ENCODE peak calls at places on chromosomes 11 and 22, in five cellular contexts. W is HCT116, Z is HepG2, H is K562, U is GM12878. F is an unnamed sample.

GRCh38 chr22:44664149-44664548 is 37.9 kb upstream of the PRR5 start:
- DNase-seq in H (no peak), Z (no peak), U (no peak), W (no peak), F (no peak)

GRCh38 chr11:27205779-27206549 is 157.1 kb downstream of the CCDC34 start:
- DNase-seq in W (no peak), U (no peak), Z (no peak), H (no peak), F (no peak)

GRCh38 chr11:115423728-115424459 is 80.3 kb downstream of the CADM1 start:
- DNase-seq in W (no peak), Z (no peak), U (no peak), H (no peak), F (peak)

GRCh38 chr11:73478737-73479347 is 102.6 kb downstream of the RELT start:
- DNase-seq in U (no peak), W (peak), H (peak), Z (peak), F (peak)

GRCh38 chr22:30863161-30863833 is 105.3 kb downstream of the MORC2 start:
- DNase-seq in U (no peak), W (no peak), Z (peak), H (peak), F (peak)

GRCh38 chr22:44970291-44970690 is 39.5 kb downstream of the PHF21B start:
- DNase-seq in H (no peak), Z (no peak), W (no peak), U (no peak), F (no peak)

GRCh38 chr22:48188211-48188845 is 1425.9 kb downstream of the TBC1D22A start:
- DNase-seq in W (no peak), H (peak), Z (no peak), U (no peak), F (no peak)

GRCh38 chr11:60756307-60757032 is at the start of gene MS4A15:
- DNase-seq in H (peak), Z (peak), W (peak), U (no peak), F (peak)

GRCh38 chr11:7927635-7928034 is 3.4 kb downstream of the OR10A6 start:
- DNase-seq in Z (no peak), W (no peak), U (no peak), H (no peak), F (no peak)

GRCh38 chr22:19631899-19632670 is 82.2 kb upstream of the SEPTIN5 start:
- DNase-seq in H (peak), Z (peak), W (peak), U (no peak), F (peak)

GRCh38 chr11:64056213-64056785 is 20.6 kb downstream of the FLRT1 start:
- DNase-seq in U (no peak), Z (no peak), H (no peak), W (no peak), F (no peak)

GRCh38 chr22:23384451-23384850 is 195.6 kb downstream of the IGLL1 start:
- DNase-seq in U (no peak), W (no peak), H (no peak), Z (no peak), F (no peak)

GRCh38 chr22:31082606-31083376 is 1.7 kb downstream of the SMTN start:
- DNase-seq in Z (peak), U (no peak), H (peak), W (peak), F (peak)

GRCh38 chr11:46345131-46345597 is 2.1 kb upstream of the DGKZ start:
- DNase-seq in W (no peak), U (no peak), H (no peak), Z (no peak), F (peak)

GRCh38 chr22:42444060-42444904 is 12.1 kb upstream of the NFAM1 start:
- DNase-seq in W (peak), H (peak), U (peak), Z (peak), F (peak)

GRCh38 chr22:30573594-30574094 is 821 bp downstream of the GAL3ST1 start:
- DNase-seq in H (no peak), U (no peak), Z (no peak), W (no peak), F (peak)

GRCh38 chr11:72144807-72145565 is 9.5 kb downstream of the FOLR3 start:
- DNase-seq in Z (no peak), W (no peak), U (no peak), H (no peak), F (no peak)

GRCh38 chr11:72331761-72332160 is 87.8 kb upstream of the PHOX2A start:
- DNase-seq in W (no peak), U (no peak), Z (no peak), H (no peak), F (no peak)

GRCh38 chr11:101010899-101011298 is 118.7 kb downstream of the PGR start:
- DNase-seq in U (no peak), H (no peak), Z (no peak), W (no peak), F (peak)

GRCh38 chr22:43090130-43090789 is 1.1 kb upstream of the TTLL1 start:
- DNase-seq in H (peak), Z (peak), W (peak), U (peak), F (no peak)

GRCh38 chr11:47980093-47980906 is at the start of gene PTPRJ:
- DNase-seq in U (no peak), H (peak), W (no peak), Z (no peak), F (peak)

GRCh38 chr11:65444314-65445051 is 21.9 kb downstream of the NEAT1 start:
- DNase-seq in W (no peak), Z (no peak), H (no peak), U (no peak), F (no peak)

GRCh38 chr11:66322732-66323427 is 6.0 kb upstream of the CD248 start:
- DNase-seq in Z (no peak), H (no peak), W (no peak), U (no peak), F (no peak)

GRCh38 chr22:25186140-25186539 is 13.5 kb upstream of the CRYBB3 start:
- DNase-seq in U (no peak), H (no peak), Z (no peak), W (no peak), F (no peak)

GRCh38 chr11:128896356-128896755 is 5.2 kb downstream of the KCNJ5 start:
- DNase-seq in W (no peak), Z (no peak), H (no peak), U (no peak), F (no peak)

GRCh38 chr11:96330511-96330859 is 12.5 kb downstream of the MAML2 start:
- DNase-seq in H (no peak), W (no peak), Z (no peak), U (no peak), F (no peak)

GRCh38 chr22:48881326-48881980 is 946.2 kb downstream of the BRD1 start:
- DNase-seq in U (no peak), Z (no peak), W (no peak), H (no peak), F (no peak)

GRCh38 chr11:10622957-10623787 is 54.7 kb upstream of the LYVE1 start:
- DNase-seq in H (no peak), W (no peak), U (no peak), Z (no peak), F (no peak)

GRCh38 chr22:29892315-29892714 is 9.3 kb downstream of the MTMR3 start:
- DNase-seq in W (no peak), Z (no peak), H (no peak), U (no peak), F (no peak)

GRCh38 chr11:36237341-36237740 is 51.9 kb downstream of the COMMD9 start:
- DNase-seq in W (no peak), U (no peak), Z (no peak), H (no peak), F (no peak)

GRCh38 chr11:58958500-58958899 is 19.2 kb downstream of the GLYATL1 start:
- DNase-seq in Z (peak), U (peak), W (peak), H (peak), F (peak)

GRCh38 chr11:120499088-120499487 is 12.5 kb upstream of the GRIK4 start:
- DNase-seq in H (no peak), Z (no peak), W (no peak), U (peak), F (no peak)

GRCh38 chr22:36536717-36537116 is 7.8 kb upstream of the EIF3D start:
- DNase-seq in U (no peak), Z (no peak), H (no peak), W (no peak), F (peak)

GRCh38 chr11:123601136-123601535 is 53.3 kb downstream of the SCN3B start:
- DNase-seq in U (no peak), H (no peak), W (no peak), Z (no peak), F (no peak)

DNA sequence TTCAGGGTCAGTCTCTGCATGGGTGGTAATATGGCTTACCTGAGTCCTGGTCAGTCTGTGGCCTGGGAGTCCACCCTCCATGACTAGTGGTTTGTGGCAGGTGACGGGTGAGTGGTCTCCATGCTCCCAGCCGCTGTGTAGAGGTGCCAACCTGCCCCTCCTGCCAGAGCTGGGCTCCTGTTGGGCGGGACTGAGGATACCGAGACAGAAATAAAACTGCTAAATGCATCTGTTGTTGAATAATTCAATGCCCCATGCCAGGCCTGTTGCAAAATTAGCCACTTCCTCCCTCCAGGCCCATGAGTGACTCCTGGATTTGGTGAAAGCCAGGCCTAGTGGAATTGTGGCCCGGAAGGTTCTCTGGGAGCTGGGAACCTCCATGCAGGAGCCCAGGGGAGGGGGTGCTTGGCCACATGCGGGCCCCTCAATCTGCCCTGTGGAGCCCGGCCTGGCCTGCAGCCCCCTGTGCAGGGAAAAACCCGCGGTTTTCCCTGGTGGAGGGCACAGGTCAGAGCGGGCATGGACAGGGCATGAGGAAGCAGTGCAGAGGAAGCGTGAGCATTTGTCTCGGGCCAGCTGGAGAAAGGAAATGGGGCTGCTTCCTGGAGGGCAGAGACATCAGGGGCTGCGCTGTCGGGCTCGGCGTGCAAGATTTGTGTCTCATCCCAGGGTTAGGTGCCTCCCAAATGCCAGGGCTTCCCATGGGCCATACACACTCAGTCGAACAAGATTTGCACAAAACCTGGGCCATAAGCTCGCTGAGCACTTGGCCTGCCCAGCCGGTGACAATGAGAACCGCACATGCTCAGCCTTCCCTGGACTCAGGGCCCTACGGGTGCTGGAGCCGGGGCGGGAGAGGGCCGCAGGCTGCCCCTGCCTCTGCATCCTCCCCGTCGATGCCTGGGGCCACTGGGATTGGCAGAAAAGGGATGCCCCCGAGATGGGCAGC is 66.9 kb downstream of the KCNQ1 start:
- DNase-seq in U (no peak), Z (no peak), W (no peak), H (peak), F (no peak)
- TF ChIP-seq REST in U (no peak), Z (no peak), W (no peak), H (no peak), F (no peak)

DNA sequence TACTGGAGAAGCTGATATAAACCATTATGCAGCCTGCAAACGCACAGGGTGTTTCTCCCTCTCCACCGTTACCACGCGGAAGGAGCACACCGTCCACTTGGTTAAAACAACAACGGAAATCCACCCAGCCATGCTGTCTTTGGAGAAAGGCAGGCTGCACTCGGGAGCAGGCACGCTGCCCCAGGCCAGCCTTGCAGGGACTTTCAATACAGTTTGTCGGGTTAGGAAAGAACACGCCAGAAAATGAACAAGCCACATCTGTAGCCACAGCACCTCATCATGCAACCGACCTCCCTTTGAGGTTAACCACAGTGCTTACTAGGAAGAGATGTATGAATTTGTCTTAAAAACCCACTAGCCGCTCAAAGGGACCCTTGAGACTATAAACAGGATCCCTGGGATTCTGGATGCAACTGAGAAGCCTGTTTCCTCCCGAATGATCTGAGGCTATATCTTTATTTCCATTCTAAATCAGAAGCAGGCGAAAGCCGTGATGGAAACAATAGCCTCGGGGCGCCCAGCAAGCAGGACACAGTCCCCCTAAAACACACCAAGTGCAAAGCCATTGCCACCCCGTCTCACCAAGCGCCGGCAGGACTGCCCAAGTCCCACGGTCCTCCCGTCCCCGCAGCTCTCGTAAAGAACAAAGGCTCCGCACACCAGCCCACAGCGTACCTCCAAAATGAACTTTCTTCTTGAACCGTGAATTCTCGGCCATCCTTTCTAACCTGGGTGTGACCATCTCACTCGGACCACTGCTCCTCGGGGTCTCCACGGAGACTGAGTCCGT is 318.9 kb downstream of the CTTN start:
- DNase-seq in Z (no peak), W (no peak), H (no peak), U (no peak), F (no peak)
- TF ChIP-seq EZH2 in Z (no peak), W (no peak), H (no peak), U (no peak), F (no peak)

DNA sequence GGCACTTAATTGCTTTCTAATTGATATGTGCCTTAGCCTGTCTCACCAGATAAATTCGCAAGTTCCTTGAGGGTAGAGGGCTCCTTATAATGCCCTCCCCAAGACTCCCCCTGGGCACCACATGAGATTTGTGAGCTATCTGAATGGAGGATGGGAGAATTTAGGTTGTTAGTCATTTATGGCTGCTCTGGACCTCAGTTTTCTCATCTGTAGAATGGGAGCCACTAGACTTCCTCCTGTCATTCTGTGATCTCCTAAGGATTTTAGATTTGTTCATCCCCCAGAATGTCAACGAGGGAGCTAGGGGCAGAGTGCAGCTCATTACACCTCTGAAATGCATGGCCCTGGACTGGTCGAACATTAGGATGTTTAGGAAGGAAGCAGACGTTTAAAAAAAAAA is 294.6 kb downstream of the MIAT start:
- DNase-seq in Z (no peak), W (no peak), U (no peak), H (no peak), F (no peak)
- TF ChIP-seq REST in Z (no peak), W (no peak), U (no peak), H (no peak), F (no peak)

GRCh38 chr11:16606784-16607674 is 131.4 kb upstream of the C11orf58 start:
- DNase-seq in U (no peak), Z (no peak), W (no peak), H (peak), F (peak)
- TF ChIP-seq EZH2 in U (no peak), Z (peak), W (peak), H (no peak), F (peak)

GRCh38 chr11:78685156-78685555 is 110.5 kb upstream of the NARS2 start:
- DNase-seq in U (no peak), H (no peak), W (no peak), Z (no peak), F (no peak)
- TF ChIP-seq REST in U (no peak), H (no peak), W (no peak), Z (no peak), F (no peak)

DNA sequence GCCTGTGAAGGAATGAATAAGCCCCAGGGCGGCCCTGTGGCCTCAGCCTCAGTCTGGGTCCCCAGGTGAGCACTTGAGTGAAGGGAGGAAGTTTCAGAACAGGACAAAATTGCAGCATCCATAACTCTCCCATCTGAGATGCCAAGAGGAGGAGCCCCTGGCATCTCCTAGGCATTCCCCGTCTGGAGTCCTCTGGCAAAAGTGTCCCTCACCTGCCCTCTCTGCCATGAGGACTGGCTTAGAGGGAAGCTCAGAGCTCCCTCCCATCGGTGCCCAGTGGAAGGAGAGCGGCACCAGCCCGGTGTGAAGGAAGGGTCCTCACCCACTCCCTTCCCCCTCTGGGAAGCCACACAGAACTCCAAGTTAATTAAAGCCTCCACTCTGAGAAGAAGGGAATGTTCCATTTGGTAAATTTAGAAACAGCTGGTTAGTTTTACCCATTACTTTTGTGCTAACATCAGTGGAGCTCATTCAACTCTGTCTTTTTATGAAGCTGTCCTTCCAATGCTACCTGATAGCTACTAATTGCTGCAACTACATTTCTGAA is 123.4 kb upstream of the RCN1 start:
- DNase-seq in Z (no peak), W (no peak), U (no peak), H (no peak), F (no peak)
- TF ChIP-seq EZH2 in Z (no peak), W (no peak), U (no peak), H (no peak), F (no peak)